ENCODE peak calls at places on chromosome 12, in five cellular contexts. M is activated gamma-delta T cell treated with anti-CD3 and anti-CD28 coated beads, Interleukin-2, amount 50 U/mL, for 16 hours; Z is stimulated activated CD4-positive, alpha-beta T cell treated with anti-CD3 and anti-CD28 coated beads, Interleukin-2, amount 100 ng/mL, for 48 hours; W is CD8-positive, alpha-beta memory T cell; X is GF-D8. D is an unnamed sample.
A peak's percentile ranks its signal among the peaks of the same experiment; 100 is the strongest.

GRCh38 chr12:128381961-128382360 is 115.0 kb downstream of the TMEM132C start:
- DNase-seq in M (no peak), Z (no peak), W (no peak), X (no peak), D (no peak)

GRCh38 chr12:52189376-52190174 is 2.2 kb downstream of the KRT80 start:
- DNase-seq in M (no peak), Z (no peak), W (no peak), X (no peak), D (no peak)

GRCh38 chr12:26690601-26691000 is 142.4 kb downstream of the ITPR2 start:
- DNase-seq in M (no peak), Z (no peak), W (no peak), X (no peak), D (no peak)

GRCh38 chr12:7107181-7108041 is 1.6 kb downstream of the C1RL start:
- DNase-seq in M (no peak), Z (no peak), W (no peak), X (no peak), D (no peak)

GRCh38 chr12:2294651-2295475 is 242.1 kb downstream of the CACNA1C start:
- DNase-seq in M (no peak), Z (no peak), W (no peak), X (peak; percentile 98), D (no peak)

GRCh38 chr12:20627001-20627588 is 68.0 kb upstream of the SLCO1C1 start:
- DNase-seq in M (no peak), Z (no peak), W (no peak), X (no peak), D (no peak)

GRCh38 chr12:42968426-42968825 is 378.9 kb upstream of the PRICKLE1 start:
- DNase-seq in M (no peak), Z (no peak), W (no peak), X (no peak), D (no peak)

GRCh38 chr12:25433581-25434325 is 119.3 kb downstream of the LMNTD1 start:
- DNase-seq in M (no peak), Z (no peak), W (no peak), X (no peak), D (no peak)

GRCh38 chr12:87511371-87511770 is 517.8 kb downstream of the C12orf50 start:
- DNase-seq in M (no peak), Z (no peak), W (no peak), X (no peak), D (no peak)

GRCh38 chr12:47718531-47718930 is 6.8 kb downstream of the ENDOU start:
- DNase-seq in M (no peak), Z (no peak), W (no peak), X (no peak), D (no peak)

GRCh38 chr12:108822458-108823205 is 34.8 kb downstream of the SSH1 start:
- DNase-seq in M (no peak), Z (no peak), W (no peak), X (peak; percentile 6), D (no peak)

GRCh38 chr12:27400856-27401255 is 45.7 kb upstream of the SMCO2 start:
- DNase-seq in M (no peak), Z (no peak), W (no peak), X (no peak), D (no peak)

GRCh38 chr12:54390176-54390667 is 5.7 kb upstream of the ZNF385A start:
- DNase-seq in M (no peak), Z (no peak), W (no peak), X (no peak), D (no peak)

GRCh38 chr12:132347471-132347855 is 18.1 kb upstream of the GALNT9 start:
- DNase-seq in M (no peak), Z (no peak), W (no peak), X (no peak), D (no peak)

GRCh38 chr12:67318786-67319185 is 49.6 kb downstream of the CAND1 start:
- DNase-seq in M (no peak), Z (no peak), W (no peak), X (no peak), D (no peak)

GRCh38 chr12:82555699-82556098 is 131.0 kb upstream of the TMTC2 start:
- DNase-seq in M (no peak), Z (no peak), W (no peak), X (no peak), D (no peak)

GRCh38 chr12:118237908-118238307 is 102.0 kb downstream of the PEBP1 start:
- DNase-seq in M (no peak), Z (no peak), W (no peak), X (no peak), D (no peak)

GRCh38 chr12:131910302-131911110 is 16.1 kb downstream of the ULK1 start:
- DNase-seq in M (no peak), Z (no peak), W (no peak), X (no peak), D (no peak)